ENCODE peak calls at places on chromosomes 13 and 19, in six cellular contexts. M is vagina, Q is esophagus squamous epithelium, N is fibroblast of lung, Z is sigmoid colon, K is uterus. Y is an unnamed sample. For H3K36me3, the result is how much of the 10 kb centered on the place peaks cover.

GRCh38 chr13:27621116-27621365 is 651 bp upstream of the POLR1D start:
- DNase-seq in M (no peak), Q (no peak), N (no peak), Z (no peak), K (no peak), Y (no peak)

GRCh38 chr13:39410089-39410901 is 192.7 kb downstream of the LHFPL6 start:
- DNase-seq in M (no peak), Q (no peak), N (peak), Z (no peak), K (peak), Y (no peak)

GRCh38 chr13:87138856-87139255 is 532.3 kb upstream of the SLITRK5 start:
- DNase-seq in M (no peak), Q (no peak), N (no peak), Z (no peak), K (no peak), Y (no peak)

GRCh38 chr13:112106467-112107141 is 39.7 kb downstream of the SOX1 start:
- DNase-seq in M (no peak), Q (no peak), N (no peak), Z (no peak), K (no peak), Y (no peak)

GRCh38 chr13:37485766-37486165 is 112.8 kb downstream of the POSTN start:
- DNase-seq in M (no peak), Q (no peak), N (no peak), Z (no peak), K (no peak), Y (no peak)

GRCh38 chr13:96898855-96899254 is 95.4 kb downstream of the OXGR1 start:
- DNase-seq in M (no peak), Q (no peak), N (no peak), Z (no peak), K (no peak), Y (no peak)

GRCh38 chr19:6431891-6432290 is 1.7 kb downstream of the SLC25A41 start:
- DNase-seq in M (no peak), Q (no peak), N (no peak), Z (no peak), K (no peak), Y (no peak)

GRCh38 chr19:41299755-41300089 is 10.2 kb upstream of the CCDC97 start:
- DNase-seq in M (no peak), Q (no peak), N (peak), Z (peak), K (peak), Y (peak)

GRCh38 chr13:41500501-41500900 is 43.2 kb downstream of the RGCC start:
- DNase-seq in M (no peak), Q (no peak), N (no peak), Z (no peak), K (no peak), Y (no peak)
- H3K4me3 ChIP-seq in M (no peak), Q (no peak), N (no peak), Z (no peak), K (no peak), Y (no peak)

DNA sequence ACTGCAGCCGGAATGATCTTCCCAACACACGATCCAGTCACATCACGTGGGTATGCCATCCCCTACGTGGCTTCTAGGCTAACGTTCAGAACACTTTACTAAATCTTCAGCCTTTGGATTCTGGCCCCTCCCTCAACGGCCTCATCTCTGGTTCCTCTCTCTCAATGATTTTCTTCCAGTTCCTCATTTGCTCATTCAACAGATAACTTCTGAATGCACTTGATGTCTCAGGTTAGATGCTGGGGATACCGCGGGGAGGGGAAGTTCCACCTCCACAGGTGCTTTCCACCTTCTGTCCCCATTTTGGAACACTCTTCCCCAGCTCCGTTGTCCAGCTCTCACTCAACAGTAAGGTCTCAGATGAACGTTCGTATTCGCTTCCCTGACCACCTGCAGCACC is 66.1 kb downstream of the ATP7B start:
- DNase-seq in M (no peak), Q (no peak), N (no peak), Z (no peak), K (no peak), Y (no peak)
- H3K27ac ChIP-seq in M (no peak), Q (no peak), N (no peak), Z (no peak), K (no peak), Y (no peak)

GRCh38 chr13:46738055-46738454 is 58.9 kb downstream of the ESD start:
- DNase-seq in M (no peak), Q (no peak), N (peak), Z (no peak), K (no peak), Y (no peak)

GRCh38 chr13:46731535-46731934 is 65.4 kb downstream of the ESD start:
- DNase-seq in M (no peak), Q (no peak), N (no peak), Z (no peak), K (no peak), Y (no peak)

GRCh38 chr13:46735425-46735824 is 61.5 kb downstream of the ESD start:
- DNase-seq in M (no peak), Q (no peak), N (no peak), Z (no peak), K (no peak), Y (no peak)

GRCh38 chr13:46739447-46740125 is 57.4 kb downstream of the ESD start:
- DNase-seq in M (no peak), Q (no peak), N (no peak), Z (no peak), K (no peak), Y (no peak)

GRCh38 chr13:46736568-46736967 is 60.4 kb downstream of the ESD start:
- DNase-seq in M (no peak), Q (no peak), N (no peak), Z (no peak), K (no peak), Y (no peak)
- H3K36me3 ChIP-seq in M (under half), Q (under half), N (under half), Z (under half), K (under half), Y (under half)

GRCh38 chr13:72507394-72508199 is 219.8 kb downstream of the MZT1 start:
- DNase-seq in M (no peak), Q (no peak), N (no peak), Z (no peak), K (no peak), Y (no peak)
- H3K4me3 ChIP-seq in M (peak), Q (peak), N (peak), Z (peak), K (no peak), Y (peak)

GRCh38 chr13:24271231-24271610 is 38.2 kb upstream of the C1QTNF9 start:
- DNase-seq in M (no peak), Q (no peak), N (no peak), Z (no peak), K (no peak), Y (no peak)
- H3K27ac ChIP-seq in M (peak), Q (peak), N (peak), Z (peak), K (peak), Y (peak)

GRCh38 chr19:49807174-49807830 is 5.8 kb downstream of the FUZ start:
- DNase-seq in M (no peak), Q (no peak), N (no peak), Z (no peak), K (no peak), Y (no peak)

GRCh38 chr19:49808762-49809154 is 4.3 kb downstream of the FUZ start:
- DNase-seq in M (no peak), Q (peak), N (peak), Z (peak), K (peak), Y (peak)

GRCh38 chr19:49809155-49809986 is 3.7 kb downstream of the FUZ start:
- DNase-seq in M (no peak), Q (no peak), N (no peak), Z (peak), K (peak), Y (peak)

GRCh38 chr19:49806613-49806946 is 6.5 kb downstream of the FUZ start:
- DNase-seq in M (no peak), Q (no peak), N (no peak), Z (no peak), K (no peak), Y (no peak)

DNA sequence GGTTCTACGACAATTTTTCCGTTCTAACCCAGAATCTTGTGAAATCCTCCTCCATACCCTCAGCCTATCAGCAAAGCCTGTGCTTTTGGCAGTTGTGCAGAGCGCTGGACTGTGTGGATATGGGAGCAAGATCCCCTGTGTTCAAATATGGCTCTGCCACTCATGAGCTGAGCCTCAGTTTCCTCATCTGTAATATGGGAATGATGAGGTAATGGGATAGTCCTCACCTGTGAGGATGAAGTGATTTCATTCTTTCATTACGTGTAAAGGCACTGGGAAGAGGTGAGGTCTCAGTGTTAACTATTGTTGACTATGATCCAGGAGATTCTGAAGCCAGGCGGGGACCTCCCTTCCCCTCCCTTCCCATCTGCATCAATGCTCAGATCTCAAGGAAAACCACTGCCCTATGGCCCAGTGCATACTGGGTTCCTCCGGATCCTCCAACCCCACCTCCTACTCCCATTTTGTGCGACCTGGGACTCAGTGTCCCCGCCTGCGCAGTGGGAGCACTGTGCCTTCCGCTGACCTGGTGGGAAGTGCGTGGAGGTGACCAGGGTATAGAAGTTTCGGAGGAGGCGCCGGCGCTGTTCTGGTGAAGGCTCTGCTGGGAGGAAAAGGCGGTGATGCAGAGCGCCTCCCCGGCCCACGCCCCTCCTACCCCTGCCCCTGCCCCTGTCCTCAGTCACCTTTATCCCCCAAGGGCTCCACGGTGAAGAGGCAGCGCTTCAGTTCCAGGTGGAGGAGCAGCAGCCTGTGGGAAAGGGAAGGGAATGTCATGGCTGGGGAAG is 5.0 kb downstream of the FUZ start:
- DNase-seq in M (no peak), Q (no peak), N (no peak), Z (no peak), K (no peak), Y (no peak)
- H3K36me3 ChIP-seq in M (under half), Q (under half), N (under half), Z (under half), K (under half), Y (under half)

DNA sequence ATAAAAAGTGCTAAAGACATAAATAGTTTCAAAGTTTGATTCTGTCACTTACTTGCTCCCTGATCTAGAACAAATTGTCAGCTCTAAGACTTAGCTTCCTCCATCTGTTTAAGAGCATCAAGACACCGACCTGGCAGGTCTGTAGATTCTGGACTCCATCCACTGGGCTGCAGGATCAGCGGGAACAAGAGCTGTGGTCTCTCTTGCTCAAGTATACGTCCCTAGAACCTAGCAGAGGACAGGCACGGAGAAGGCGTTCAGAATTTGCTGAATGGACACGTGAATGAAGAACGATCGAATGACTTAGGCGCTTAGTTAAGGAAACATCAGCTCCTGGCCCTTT is 1.1 kb downstream of the DZIP1 start:
- DNase-seq in M (no peak), Q (no peak), N (peak), Z (no peak), K (peak), Y (no peak)
- H3K4me3 ChIP-seq in M (peak), Q (peak), N (peak), Z (peak), K (peak), Y (peak)

Y was measured in heart right ventricle.